ENCODE peak calls at places on chromosomes 12 and 14, in ten cellular contexts. J, R, F, G, H, E, M, N, S and Y are unnamed samples.

GRCh38 chr14:75372260-75372659 is 55.6 kb upstream of the JDP2 start:
- DNase-seq in J (no peak), M (no peak), R (no peak), H (no peak), G (no peak), N (no peak), F (no peak), E (no peak), S (no peak), Y (no peak)

GRCh38 chr12:1593232-1594044 is 943 bp downstream of the FBXL14 start:
- DNase-seq in H (peak; percentile 78), M (peak; percentile 56), F (peak; percentile 68), S (peak; percentile 52), N (no peak), E (no peak), G (peak; percentile 66), R (no peak), J (peak; percentile 75), Y (no peak)

GRCh38 chr14:75967866-75968265 is 13.9 kb downstream of the TGFB3 start:
- DNase-seq in J (no peak), G (no peak), N (peak; percentile 53), R (no peak), S (no peak), E (no peak), F (no peak), H (no peak), M (no peak), Y (no peak)

GRCh38 chr14:96944297-96944696 is 147.1 kb downstream of the VRK1 start:
- DNase-seq in G (no peak), F (no peak), J (no peak), H (no peak), M (no peak), S (no peak), N (no peak), R (no peak), E (no peak), Y (no peak)

GRCh38 chr12:99131761-99132199 is 486.7 kb downstream of the APAF1 start:
- DNase-seq in G (peak; percentile 47), F (no peak), J (no peak), N (no peak), H (no peak), E (peak; percentile 16), R (peak; percentile 83), M (no peak), S (peak; percentile 36), Y (no peak)

GRCh38 chr12:106982229-106982628 is 4.7 kb downstream of the MTERF2 start:
- DNase-seq in H (no peak), G (no peak), M (no peak), R (no peak), E (no peak), N (no peak), S (no peak), J (no peak), F (no peak), Y (no peak)

GRCh38 chr12:34292736-34293625 is 270.7 kb downstream of the ALG10 start:
- DNase-seq in F (no peak), M (no peak), G (no peak), R (no peak), J (no peak), H (peak; percentile 49), S (no peak), E (no peak), N (no peak), Y (peak; percentile 82)

GRCh38 chr14:58639842-58640484 is 2.2 kb downstream of the DACT1 start:
- DNase-seq in H (no peak), G (peak; percentile 22), M (no peak), E (peak; percentile 24), J (no peak), S (peak; percentile 93), R (peak; percentile 86), F (peak; percentile 53), N (peak; percentile 64), Y (no peak)

GRCh38 chr12:46073321-46073720 is 82.9 kb upstream of the SCAF11 start:
- DNase-seq in S (no peak), H (no peak), G (no peak), F (no peak), R (no peak), N (no peak), E (no peak), M (no peak), J (no peak), Y (no peak)

GRCh38 chr12:122026706-122027328 is 5.1 kb downstream of the BCL7A start:
- DNase-seq in J (no peak), E (no peak), S (no peak), N (no peak), G (no peak), M (no peak), R (no peak), H (no peak), F (no peak), Y (no peak)

GRCh38 chr12:122029620-122030426 is 8.1 kb downstream of the BCL7A start:
- DNase-seq in J (no peak), G (peak; percentile 42), M (no peak), E (no peak), S (no peak), R (no peak), F (no peak), N (no peak), H (no peak), Y (no peak)

GRCh38 chr12:122028165-122028591 is 6.5 kb downstream of the BCL7A start:
- DNase-seq in R (no peak), G (no peak), E (no peak), N (no peak), M (no peak), J (no peak), F (no peak), S (no peak), H (no peak), Y (no peak)

GRCh38 chr12:122030427-122030825 is 8.7 kb downstream of the BCL7A start:
- DNase-seq in R (no peak), N (no peak), G (no peak), S (no peak), M (no peak), E (no peak), F (peak; percentile 13), J (no peak), H (no peak), Y (no peak)

DNA sequence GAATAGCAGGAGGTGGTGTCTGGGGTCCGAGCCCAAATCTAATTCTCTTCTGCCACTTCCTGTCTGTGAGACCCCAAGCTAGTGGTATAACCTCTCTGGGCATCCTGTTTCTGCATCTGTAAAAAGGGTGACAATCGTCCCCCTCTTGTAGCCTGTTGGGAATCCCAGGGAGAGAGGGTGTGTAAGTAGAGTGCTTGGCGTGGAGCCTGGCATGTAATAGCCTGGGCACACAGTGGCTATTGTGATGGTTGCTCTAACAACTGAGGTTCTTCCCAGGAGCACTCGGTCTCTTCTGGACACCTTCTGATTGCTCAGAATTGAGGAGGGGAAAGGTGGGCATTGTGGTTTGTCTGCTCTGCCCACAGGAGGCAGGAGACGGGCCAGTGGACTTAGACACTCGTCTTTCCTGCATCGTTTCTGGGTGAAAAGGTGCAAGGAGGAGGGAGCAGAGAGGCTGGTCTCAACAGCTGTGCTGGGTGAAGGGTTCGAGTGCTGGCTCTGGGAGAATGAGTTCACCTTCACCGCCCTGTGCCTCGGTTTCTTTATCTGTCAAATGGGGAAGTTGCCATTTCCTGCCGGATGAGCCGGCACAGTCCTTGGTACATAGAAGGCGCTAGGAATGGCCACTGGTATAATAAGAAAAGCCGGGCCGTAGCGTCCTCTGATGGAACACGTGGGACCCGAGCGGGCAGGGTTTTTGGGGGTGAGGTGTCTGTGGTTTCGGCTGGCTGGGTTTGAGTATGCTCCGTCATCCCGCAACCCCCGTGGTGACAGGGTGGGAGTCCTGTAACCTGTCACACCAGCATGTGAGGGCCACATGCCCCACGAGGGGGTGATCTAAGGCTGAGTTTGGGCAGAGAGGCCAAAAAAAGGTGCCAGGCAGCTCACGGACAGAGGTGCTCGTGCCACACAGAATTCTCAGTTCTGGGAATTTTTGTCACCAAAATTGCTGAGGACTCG is 7.2 kb downstream of the BCL7A start:
- DNase-seq in R (no peak), M (no peak), E (peak; percentile 83), N (no peak), F (no peak), G (no peak), H (no peak), J (no peak), S (no peak), Y (no peak)
- TF ChIP-seq CTCF in R (no peak), M (no peak), E (peak; percentile 32), N (no peak), F (no peak), G (no peak), H (no peak), J (no peak), S (no peak), Y (no peak)

GRCh38 chr14:102805941-102806340 is 28.7 kb downstream of the TRAF3 start:
- DNase-seq in G (no peak), H (no peak), M (no peak), R (no peak), E (no peak), F (no peak), N (no peak), S (no peak), J (no peak), Y (no peak)
- TF ChIP-seq CTCF in G (no peak), H (no peak), M (peak; percentile 15), R (peak; percentile 22), E (no peak), F (no peak), N (no peak), S (peak; percentile 13), J (no peak), Y (no peak)

DNA sequence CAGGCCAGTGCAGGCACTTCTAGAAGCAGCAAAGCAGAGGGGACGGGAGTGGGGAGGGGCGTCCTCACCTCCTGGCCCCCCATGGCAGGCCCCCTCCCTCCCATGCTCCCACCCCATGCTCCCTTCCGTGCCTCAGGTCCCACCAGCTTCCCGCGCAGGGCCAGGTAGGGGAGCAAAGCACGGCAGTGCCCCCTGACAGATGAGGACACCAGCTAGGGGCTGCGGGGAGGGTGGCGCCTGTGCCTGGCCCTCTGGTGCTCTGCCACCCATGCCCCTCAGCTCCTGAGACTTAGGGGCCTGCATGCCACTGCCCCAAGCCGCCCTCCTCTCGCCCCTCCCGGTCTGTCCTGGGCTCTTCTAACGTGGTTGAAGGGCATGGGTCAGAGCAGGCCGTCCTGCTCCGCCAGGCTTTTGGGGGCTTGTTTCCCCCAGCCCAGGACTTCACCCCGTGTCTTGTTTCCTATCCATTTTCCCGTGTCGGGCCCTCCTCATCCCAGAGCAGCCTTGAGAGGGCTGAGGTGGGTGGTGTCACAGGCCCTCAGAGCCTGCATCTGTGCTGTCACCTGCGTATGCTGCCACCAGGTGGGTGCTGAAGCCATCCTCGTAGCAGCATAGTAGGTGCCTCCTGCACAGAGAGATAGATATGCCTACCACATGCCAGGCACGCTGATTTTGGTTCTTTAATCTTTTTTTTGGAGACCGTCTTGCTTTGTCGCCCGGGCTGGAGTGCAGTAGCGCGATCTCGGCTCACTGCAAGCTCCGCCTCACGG is 10.2 kb downstream of the TRMT61A start:
- DNase-seq in R (no peak), F (no peak), E (no peak), G (no peak), S (no peak), H (no peak), N (no peak), J (no peak), M (no peak), Y (no peak)
- TF ChIP-seq CTCF in R (no peak), F (no peak), E (peak; percentile 5), G (no peak), S (no peak), H (no peak), N (no peak), J (no peak), M (no peak), Y (no peak)

GRCh38 chr14:56117765-56118610 is at the start of gene PELI2:
- DNase-seq in M (peak; percentile 84), E (peak; percentile 67), R (peak; percentile 40), F (peak; percentile 85), S (peak; percentile 71), N (no peak), G (peak; percentile 89), H (peak; percentile 91), J (peak; percentile 48), Y (no peak)
- TF ChIP-seq CTCF in M (no peak), E (no peak), R (peak; percentile 33), F (no peak), S (peak; percentile 33), N (no peak), G (no peak), H (no peak), J (no peak), Y (peak; percentile 57)

GRCh38 chr12:96400631-96401060 is 407 bp upstream of the CDK17 start:
- DNase-seq in E (no peak), G (no peak), J (no peak), R (peak; percentile 43), F (no peak), N (no peak), M (no peak), S (peak; percentile 46), H (no peak), Y (no peak)
- TF ChIP-seq CTCF in E (no peak), G (no peak), J (no peak), R (no peak), F (peak; percentile 9), N (no peak), M (no peak), S (no peak), H (no peak), Y (no peak)